ENCODE peak calls at places on chromosomes 6 and 20, in five cellular contexts. One of them, this sample, is unnamed.

GRCh38 chr6:139433647-139434419 is 59.4 kb upstream of the CITED2 start:
- DNase-seq in astrocyte of the spinal cord: no peak
- DNase-seq in AG04450: no peak
- DNase-seq in mucosa of descending colon: no peak
- DNase-seq in A549: no peak
- DNase-seq in this sample: no peak

GRCh38 chr6:81465859-81466258 is 286.6 kb downstream of the TENT5A start:
- DNase-seq in mucosa of descending colon: no peak
- DNase-seq in A549: no peak
- DNase-seq in astrocyte of the spinal cord: peak
- DNase-seq in AG04450: no peak
- DNase-seq in this sample: peak

GRCh38 chr6:159125014-159125609 is 44.1 kb upstream of the FNDC1 start:
- DNase-seq in mucosa of descending colon: no peak
- DNase-seq in astrocyte of the spinal cord: no peak
- DNase-seq in AG04450: no peak
- DNase-seq in A549: no peak
- DNase-seq in this sample: no peak

GRCh38 chr6:17847203-17847602 is 140.2 kb downstream of the KIF13A start:
- DNase-seq in mucosa of descending colon: no peak
- DNase-seq in A549: no peak
- DNase-seq in astrocyte of the spinal cord: no peak
- DNase-seq in AG04450: no peak
- DNase-seq in this sample: no peak

GRCh38 chr6:44789061-44789460 is 401.6 kb downstream of the CDC5L start:
- DNase-seq in A549: no peak
- DNase-seq in astrocyte of the spinal cord: no peak
- DNase-seq in mucosa of descending colon: no peak
- DNase-seq in AG04450: no peak
- DNase-seq in this sample: no peak

GRCh38 chr20:57880155-57880648 is 170.4 kb upstream of the PMEPA1 start:
- DNase-seq in mucosa of descending colon: no peak
- DNase-seq in AG04450: no peak
- DNase-seq in A549: no peak
- DNase-seq in astrocyte of the spinal cord: peak
- DNase-seq in this sample: no peak

GRCh38 chr6:158476389-158476788 is 83.5 kb upstream of the TMEM181 start:
- DNase-seq in AG04450: no peak
- DNase-seq in A549: no peak
- DNase-seq in mucosa of descending colon: no peak
- DNase-seq in astrocyte of the spinal cord: no peak
- DNase-seq in this sample: peak

GRCh38 chr6:16804515-16805161 is 43.4 kb upstream of the ATXN1 start:
- DNase-seq in astrocyte of the spinal cord: no peak
- DNase-seq in A549: no peak
- DNase-seq in mucosa of descending colon: no peak
- DNase-seq in AG04450: no peak
- DNase-seq in this sample: no peak

GRCh38 chr6:168865-169455 is 123.3 kb upstream of the DUSP22 start:
- DNase-seq in A549: peak
- DNase-seq in mucosa of descending colon: no peak
- DNase-seq in astrocyte of the spinal cord: peak
- DNase-seq in AG04450: no peak
- DNase-seq in this sample: peak

GRCh38 chr20:35326021-35326731 is 34.0 kb upstream of the FAM83C start:
- DNase-seq in A549: no peak
- DNase-seq in astrocyte of the spinal cord: no peak
- DNase-seq in mucosa of descending colon: no peak
- DNase-seq in AG04450: no peak
- DNase-seq in this sample: no peak

GRCh38 chr20:59948828-59949720 is 8.9 kb downstream of the FAM217B start:
- DNase-seq in mucosa of descending colon: no peak
- DNase-seq in astrocyte of the spinal cord: peak
- DNase-seq in AG04450: peak
- DNase-seq in A549: no peak
- DNase-seq in this sample: peak

GRCh38 chr20:37461376-37461775 is 59.7 kb upstream of the NNAT start:
- DNase-seq in A549: no peak
- DNase-seq in mucosa of descending colon: no peak
- DNase-seq in AG04450: no peak
- DNase-seq in astrocyte of the spinal cord: no peak
- DNase-seq in this sample: no peak

GRCh38 chr20:62186887-62187866 is 4.3 kb downstream of the MTG2 start:
- DNase-seq in astrocyte of the spinal cord: no peak
- DNase-seq in mucosa of descending colon: peak
- DNase-seq in A549: no peak
- DNase-seq in AG04450: no peak
- DNase-seq in this sample: no peak

GRCh38 chr6:163354779-163355431 is 59.6 kb upstream of the QKI start:
- DNase-seq in mucosa of descending colon: no peak
- DNase-seq in A549: no peak
- DNase-seq in astrocyte of the spinal cord: peak
- DNase-seq in AG04450: no peak
- DNase-seq in this sample: no peak
- H3K4me3 ChIP-seq in mucosa of descending colon: no peak
- H3K4me3 ChIP-seq in A549: no peak
- H3K4me3 ChIP-seq in astrocyte of the spinal cord: no peak
- H3K4me3 ChIP-seq in AG04450: no peak
- H3K4me3 ChIP-seq in this sample: no peak

GRCh38 chr20:50720582-50720981 is 10.8 kb upstream of the PARD6B start:
- DNase-seq in AG04450: no peak
- DNase-seq in astrocyte of the spinal cord: no peak
- DNase-seq in mucosa of descending colon: no peak
- DNase-seq in A549: no peak
- DNase-seq in this sample: no peak
- TF ChIP-seq CTCF in AG04450: no peak
- TF ChIP-seq CTCF in astrocyte of the spinal cord: no peak
- TF ChIP-seq CTCF in mucosa of descending colon: no peak
- TF ChIP-seq CTCF in A549: no peak
- TF ChIP-seq CTCF in this sample: no peak

DNA sequence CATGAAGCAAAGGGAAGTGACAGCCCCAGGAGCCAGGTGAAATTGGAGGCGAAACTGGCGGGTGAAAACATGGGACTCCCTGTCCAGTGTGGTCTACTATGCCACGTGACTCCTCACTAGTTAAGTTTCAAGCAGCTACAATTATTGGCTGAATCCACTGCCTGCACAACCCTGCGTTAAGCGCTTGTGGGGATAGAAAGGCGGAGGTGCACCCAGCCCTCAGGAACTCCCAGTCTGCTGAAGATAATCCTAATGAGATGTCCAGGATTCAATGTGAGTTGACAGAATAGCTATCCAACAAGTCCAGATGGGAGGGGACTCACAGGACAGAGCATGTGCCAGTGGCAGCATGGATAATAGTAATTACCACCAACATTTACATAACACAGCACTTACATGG is 1.9 kb downstream of the MOCS1 start:
- DNase-seq in astrocyte of the spinal cord: no peak
- DNase-seq in mucosa of descending colon: no peak
- DNase-seq in A549: no peak
- DNase-seq in AG04450: no peak
- DNase-seq in this sample: no peak
- H3K4me3 ChIP-seq in astrocyte of the spinal cord: no peak
- H3K4me3 ChIP-seq in mucosa of descending colon: no peak
- H3K4me3 ChIP-seq in A549: no peak
- H3K4me3 ChIP-seq in AG04450: no peak
- H3K4me3 ChIP-seq in this sample: no peak

GRCh38 chr6:125789576-125790402 is 971 bp upstream of the NCOA7 start:
- DNase-seq in A549: no peak
- DNase-seq in mucosa of descending colon: peak
- DNase-seq in AG04450: no peak
- DNase-seq in astrocyte of the spinal cord: peak
- DNase-seq in this sample: peak

GRCh38 chr6:125790403-125791150 is at the start of gene NCOA7:
- DNase-seq in mucosa of descending colon: peak
- DNase-seq in astrocyte of the spinal cord: peak
- DNase-seq in A549: peak
- DNase-seq in AG04450: no peak
- DNase-seq in this sample: peak

GRCh38 chr6:125784365-125784764 is 6.4 kb upstream of the NCOA7 start:
- DNase-seq in AG04450: no peak
- DNase-seq in A549: no peak
- DNase-seq in mucosa of descending colon: no peak
- DNase-seq in astrocyte of the spinal cord: peak
- DNase-seq in this sample: no peak

GRCh38 chr6:125789167-125789566 is 1.6 kb upstream of the NCOA7 start:
- DNase-seq in AG04450: no peak
- DNase-seq in astrocyte of the spinal cord: no peak
- DNase-seq in mucosa of descending colon: peak
- DNase-seq in A549: no peak
- DNase-seq in this sample: no peak

GRCh38 chr6:125787791-125788190 is 3.0 kb upstream of the NCOA7 start:
- DNase-seq in mucosa of descending colon: no peak
- DNase-seq in AG04450: no peak
- DNase-seq in A549: no peak
- DNase-seq in astrocyte of the spinal cord: peak
- DNase-seq in this sample: peak
- TF ChIP-seq CTCF in mucosa of descending colon: no peak
- TF ChIP-seq CTCF in AG04450: peak
- TF ChIP-seq CTCF in A549: peak
- TF ChIP-seq CTCF in astrocyte of the spinal cord: peak
- TF ChIP-seq CTCF in this sample: no peak

DNA sequence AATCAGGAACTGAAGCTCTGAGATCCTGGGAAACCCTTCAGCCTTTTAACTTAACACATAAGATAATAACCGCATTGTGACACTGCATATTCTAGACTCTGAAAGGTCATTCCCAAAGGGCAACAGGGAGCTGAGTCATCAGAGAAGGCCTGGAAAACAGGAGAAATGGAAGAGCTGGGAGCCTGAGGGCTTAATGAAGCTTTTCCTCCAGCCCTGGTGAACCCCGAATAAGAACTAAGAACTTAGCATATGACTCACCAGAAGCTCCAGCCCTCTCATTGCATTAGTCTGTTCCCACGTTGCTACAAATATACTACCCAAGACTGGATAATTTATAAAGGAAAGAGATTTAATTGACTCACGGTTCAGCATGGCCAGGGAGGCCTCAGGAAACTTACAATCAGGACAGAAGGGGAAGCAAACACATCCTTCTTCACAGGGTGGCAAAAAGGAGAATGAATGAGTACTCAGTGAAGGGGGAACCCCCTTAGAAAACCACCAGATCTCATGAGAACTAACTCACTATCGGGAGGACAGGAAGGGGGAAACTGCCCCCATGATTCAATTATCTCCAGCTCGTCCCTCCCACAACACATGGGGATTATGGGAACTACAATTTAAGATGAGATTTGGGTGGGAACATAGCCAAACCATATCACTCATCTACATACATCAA is 648.5 kb downstream of the TFAP2A start:
- DNase-seq in mucosa of descending colon: no peak
- DNase-seq in A549: peak
- DNase-seq in astrocyte of the spinal cord: peak
- DNase-seq in AG04450: peak
- DNase-seq in this sample: peak
- H3K4me3 ChIP-seq in mucosa of descending colon: no peak
- H3K4me3 ChIP-seq in A549: no peak
- H3K4me3 ChIP-seq in astrocyte of the spinal cord: no peak
- H3K4me3 ChIP-seq in AG04450: no peak
- H3K4me3 ChIP-seq in this sample: peak

GRCh38 chr6:109896333-109896732 is 81.8 kb upstream of the GPR6 start:
- DNase-seq in A549: no peak
- DNase-seq in AG04450: no peak
- DNase-seq in mucosa of descending colon: no peak
- DNase-seq in astrocyte of the spinal cord: peak
- DNase-seq in this sample: peak

GRCh38 chr6:109893606-109894005 is 84.5 kb upstream of the GPR6 start:
- DNase-seq in AG04450: no peak
- DNase-seq in A549: no peak
- DNase-seq in mucosa of descending colon: no peak
- DNase-seq in astrocyte of the spinal cord: no peak
- DNase-seq in this sample: no peak

GRCh38 chr6:109891924-109892323 is 86.2 kb upstream of the GPR6 start:
- DNase-seq in mucosa of descending colon: no peak
- DNase-seq in A549: no peak
- DNase-seq in astrocyte of the spinal cord: no peak
- DNase-seq in AG04450: no peak
- DNase-seq in this sample: no peak

GRCh38 chr6:109894181-109894580 is 83.9 kb upstream of the GPR6 start:
- DNase-seq in A549: no peak
- DNase-seq in astrocyte of the spinal cord: no peak
- DNase-seq in mucosa of descending colon: no peak
- DNase-seq in AG04450: no peak
- DNase-seq in this sample: peak

DNA sequence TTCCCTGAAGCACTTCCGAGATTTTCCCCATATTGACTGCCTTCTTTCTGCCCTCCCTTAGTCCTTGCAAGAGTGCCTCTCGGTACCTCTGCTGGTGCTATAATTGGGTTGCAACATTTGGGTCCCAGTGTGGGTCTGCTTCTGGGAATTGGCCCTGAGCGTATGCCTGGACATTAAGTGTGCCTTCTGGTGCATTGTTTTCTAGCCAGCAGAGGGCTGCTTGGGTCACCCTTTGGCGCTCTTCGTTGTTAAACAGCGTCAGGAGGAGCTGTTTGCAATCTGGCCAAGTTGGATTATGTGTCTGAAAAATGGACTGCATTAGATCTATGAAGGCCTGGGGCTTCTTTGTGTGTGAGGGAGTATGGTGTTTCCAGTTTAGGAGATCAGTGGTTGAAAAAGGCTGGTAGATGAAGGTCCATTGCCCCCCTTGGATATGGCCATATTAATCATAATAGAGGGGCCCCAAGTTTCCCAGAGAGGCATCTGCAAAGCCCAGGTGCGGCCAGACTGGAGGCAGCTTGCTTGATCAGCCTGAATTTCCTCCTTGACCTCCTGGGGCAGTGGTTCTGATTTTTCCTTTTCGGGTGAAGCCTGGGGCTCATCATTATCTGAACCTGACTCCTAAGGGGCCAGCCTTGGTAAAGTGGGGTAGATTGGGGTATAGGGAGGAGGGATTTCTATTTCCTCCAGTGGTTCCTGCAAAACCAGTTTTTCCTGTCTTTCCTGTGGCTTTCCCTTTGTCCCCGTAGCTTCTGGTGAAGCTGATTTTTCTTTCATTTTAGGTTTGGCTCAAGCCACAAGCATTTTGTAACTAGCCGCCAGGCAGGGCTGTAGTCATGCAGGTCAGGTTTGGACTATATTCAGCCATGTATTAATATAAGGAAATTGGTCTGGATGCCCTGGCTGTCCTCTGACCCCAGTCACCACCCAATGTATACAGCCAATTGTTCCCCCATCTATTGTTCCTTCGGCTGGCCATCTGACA is 85.4 kb upstream of the GPR6 start:
- DNase-seq in astrocyte of the spinal cord: no peak
- DNase-seq in A549: no peak
- DNase-seq in AG04450: no peak
- DNase-seq in mucosa of descending colon: no peak
- DNase-seq in this sample: no peak
- TF ChIP-seq CTCF in astrocyte of the spinal cord: no peak
- TF ChIP-seq CTCF in A549: no peak
- TF ChIP-seq CTCF in AG04450: peak
- TF ChIP-seq CTCF in mucosa of descending colon: no peak
- TF ChIP-seq CTCF in this sample: no peak